ENCODE peak calls at places on chromosomes 1 and 21, in five cellular contexts. One of them, this sample, is unnamed.

GRCh38 chr1:60847855-60848582 is 234.3 kb upstream of the NFIA start:
- DNase-seq in GM06990: no peak
- DNase-seq in A549: no peak
- DNase-seq in GM12878: no peak
- DNase-seq in CD8-positive, alpha-beta T cell: no peak
- DNase-seq in this sample: no peak

GRCh38 chr1:114105401-114105979 is 48.2 kb downstream of the SYT6 start:
- DNase-seq in GM12878: no peak
- DNase-seq in CD8-positive, alpha-beta T cell: no peak
- DNase-seq in GM06990: no peak
- DNase-seq in A549: no peak
- DNase-seq in this sample: no peak

GRCh38 chr1:18249691-18250090 is 142.1 kb downstream of the IGSF21 start:
- DNase-seq in GM12878: no peak
- DNase-seq in GM06990: no peak
- DNase-seq in A549: no peak
- DNase-seq in CD8-positive, alpha-beta T cell: no peak
- DNase-seq in this sample: no peak

GRCh38 chr1:156138366-156138969 is 14.9 kb upstream of the SEMA4A start:
- DNase-seq in CD8-positive, alpha-beta T cell: no peak
- DNase-seq in GM12878: no peak
- DNase-seq in A549: no peak
- DNase-seq in GM06990: no peak
- DNase-seq in this sample: no peak

GRCh38 chr1:108913105-108913948 is 36.5 kb downstream of the GPSM2 start:
- DNase-seq in A549: no peak
- DNase-seq in GM06990: no peak
- DNase-seq in GM12878: no peak
- DNase-seq in CD8-positive, alpha-beta T cell: no peak
- DNase-seq in this sample: no peak

GRCh38 chr1:174112489-174113162 is 46.7 kb upstream of the RABGAP1L start:
- DNase-seq in GM06990: no peak
- DNase-seq in A549: no peak
- DNase-seq in GM12878: no peak
- DNase-seq in CD8-positive, alpha-beta T cell: no peak
- DNase-seq in this sample: no peak

GRCh38 chr1:41810446-41810845 is 108.3 kb downstream of the HIVEP3 start:
- DNase-seq in A549: peak; percentile 6
- DNase-seq in GM12878: no peak
- DNase-seq in CD8-positive, alpha-beta T cell: peak; percentile 64
- DNase-seq in GM06990: no peak
- DNase-seq in this sample: no peak

GRCh38 chr1:2247760-2248126 is 19.6 kb downstream of the SKI start:
- DNase-seq in A549: no peak
- DNase-seq in GM12878: no peak
- DNase-seq in CD8-positive, alpha-beta T cell: no peak
- DNase-seq in GM06990: no peak
- DNase-seq in this sample: no peak

GRCh38 chr21:31479222-31479621 is 135.2 kb upstream of the TIAM1 start:
- DNase-seq in GM12878: no peak
- DNase-seq in CD8-positive, alpha-beta T cell: no peak
- DNase-seq in A549: no peak
- DNase-seq in GM06990: no peak
- DNase-seq in this sample: no peak
- H3K4me3 ChIP-seq in GM12878: no peak overlapping the region
- H3K4me3 ChIP-seq in CD8-positive, alpha-beta T cell: no peak overlapping the region
- H3K4me3 ChIP-seq in A549: no peak overlapping the region
- H3K4me3 ChIP-seq in GM06990: no peak overlapping the region
- H3K4me3 ChIP-seq in this sample: no peak overlapping the region

GRCh38 chr21:46048926-46049889 is 48.7 kb upstream of the COL6A2 start:
- DNase-seq in A549: no peak
- DNase-seq in GM06990: no peak
- DNase-seq in CD8-positive, alpha-beta T cell: peak; percentile 35
- DNase-seq in GM12878: no peak
- DNase-seq in this sample: no peak
- H3K4me3 ChIP-seq in A549: no peak overlapping the region
- H3K4me3 ChIP-seq in GM06990: no peak overlapping the region
- H3K4me3 ChIP-seq in CD8-positive, alpha-beta T cell: no peak overlapping the region
- H3K4me3 ChIP-seq in GM12878: no peak overlapping the region
- H3K4me3 ChIP-seq in this sample: no peak overlapping the region

DNA sequence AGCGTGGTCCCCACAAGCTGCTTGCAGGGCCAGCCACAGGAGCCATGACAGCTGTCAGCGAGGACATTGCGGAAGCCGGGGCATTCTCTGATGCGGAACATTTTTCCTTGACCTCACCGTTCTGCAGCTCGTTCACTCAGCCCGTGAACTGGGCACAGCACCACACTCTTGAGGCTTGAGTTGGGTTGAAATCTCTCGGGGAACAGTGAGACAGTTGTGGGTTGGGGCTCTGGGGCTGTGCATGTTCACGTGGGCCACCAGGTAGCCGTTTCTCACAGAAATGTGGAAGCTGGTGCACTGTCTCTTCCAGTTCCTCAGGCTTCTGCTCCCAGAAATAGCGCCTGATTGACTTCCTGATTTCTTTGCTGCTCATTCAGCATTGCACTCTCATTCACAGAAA is 69.8 kb downstream of the SPSB1 start:
- DNase-seq in GM12878: no peak
- DNase-seq in A549: no peak
- DNase-seq in GM06990: no peak
- DNase-seq in CD8-positive, alpha-beta T cell: no peak
- DNase-seq in this sample: no peak
- H3K4me3 ChIP-seq in GM12878: no peak overlapping the region
- H3K4me3 ChIP-seq in A549: no peak overlapping the region
- H3K4me3 ChIP-seq in GM06990: no peak overlapping the region
- H3K4me3 ChIP-seq in CD8-positive, alpha-beta T cell: no peak overlapping the region
- H3K4me3 ChIP-seq in this sample: no peak overlapping the region

DNA sequence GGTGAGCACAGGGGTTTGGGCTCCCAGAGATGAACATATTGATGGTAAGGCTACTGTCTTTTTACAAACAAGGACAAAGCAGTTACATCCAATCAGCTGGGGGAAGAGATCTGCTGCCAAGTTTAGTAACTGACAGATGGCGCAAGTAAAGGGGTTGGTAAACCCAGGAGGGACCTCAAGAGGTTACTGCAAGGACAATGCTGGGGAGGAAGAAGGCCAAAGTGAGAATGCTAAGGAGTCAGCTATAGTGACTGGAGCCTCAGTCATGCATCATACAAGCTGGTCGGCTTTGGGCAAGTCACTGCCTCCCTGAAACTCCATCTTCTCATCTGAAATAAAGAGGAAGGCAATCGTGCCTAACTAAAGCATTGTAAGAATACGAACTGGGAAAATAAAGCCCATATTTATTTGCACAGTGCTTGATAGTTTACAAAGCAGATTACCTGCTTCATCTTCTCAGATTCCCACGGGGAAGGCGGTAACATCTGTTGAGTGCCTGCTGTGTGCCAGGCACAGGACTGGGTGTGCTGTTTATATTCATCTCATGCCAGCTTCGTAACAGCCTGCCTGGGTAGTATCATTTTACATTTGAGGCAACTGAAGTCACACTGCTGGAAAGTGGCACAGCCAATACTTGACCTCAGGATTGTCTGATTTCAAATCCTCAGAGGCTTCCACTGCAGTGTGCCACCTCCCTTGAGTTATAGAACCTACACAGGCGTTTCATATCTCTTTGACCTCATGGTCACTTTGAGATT is 114.8 kb downstream of the BEND5 start:
- DNase-seq in CD8-positive, alpha-beta T cell: no peak
- DNase-seq in GM06990: no peak
- DNase-seq in GM12878: no peak
- DNase-seq in A549: no peak
- DNase-seq in this sample: no peak
- H3K4me3 ChIP-seq in CD8-positive, alpha-beta T cell: no peak overlapping the region
- H3K4me3 ChIP-seq in GM06990: no peak overlapping the region
- H3K4me3 ChIP-seq in GM12878: no peak overlapping the region
- H3K4me3 ChIP-seq in A549: no peak overlapping the region
- H3K4me3 ChIP-seq in this sample: no peak overlapping the region

DNA sequence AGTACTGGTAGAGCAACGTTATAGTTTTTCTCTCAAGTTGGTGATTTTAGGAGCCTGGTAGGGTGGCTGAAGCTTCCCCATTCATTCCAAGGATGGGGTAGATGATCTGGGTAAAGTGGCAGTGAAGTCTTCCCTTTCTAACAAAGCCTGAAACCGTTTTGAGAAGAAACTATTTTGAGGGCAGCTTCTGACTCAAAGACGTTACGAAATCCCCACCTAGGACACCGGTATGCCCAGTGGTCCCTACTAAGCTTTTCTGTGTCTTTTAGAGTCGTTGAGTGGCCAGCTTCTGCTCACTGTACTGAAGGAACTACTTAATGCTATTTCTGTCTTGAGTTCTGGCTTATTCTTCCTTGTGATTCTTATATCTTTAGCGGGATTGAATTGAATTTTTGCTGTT is 1.4 kb downstream of the WDTC1 start:
- DNase-seq in GM06990: no peak
- DNase-seq in GM12878: no peak
- DNase-seq in A549: no peak
- DNase-seq in CD8-positive, alpha-beta T cell: no peak
- DNase-seq in this sample: no peak
- H3K4me3 ChIP-seq in GM06990: peak overlapping the region; percentile 67
- H3K4me3 ChIP-seq in GM12878: peak overlapping the region; percentile 79
- H3K4me3 ChIP-seq in A549: peak overlapping the region; percentile 79
- H3K4me3 ChIP-seq in CD8-positive, alpha-beta T cell: peak overlapping the region; percentile 52
- H3K4me3 ChIP-seq in this sample: no peak overlapping the region

This sample was measured in iPS DF 6.9.